ENCODE peak calls at places on chromosomes 7 and 10, in five cellular contexts. One of them, this sample, is unnamed.

GRCh38 chr7:44212018-44212417 is 11.2 kb downstream of the YKT6 start:
- DNase-seq in heart left ventricle: no peak
- DNase-seq in heart right ventricle: no peak
- DNase-seq in IMR-90: no peak
- DNase-seq in right atrium auricular region: no peak
- DNase-seq in this sample: no peak

GRCh38 chr10:12699258-12699700 is 302.2 kb downstream of the CCDC3 start:
- DNase-seq in heart right ventricle: peak; percentile 13
- DNase-seq in heart left ventricle: no peak
- DNase-seq in IMR-90: no peak
- DNase-seq in right atrium auricular region: no peak
- DNase-seq in this sample: no peak

GRCh38 chr7:30475580-30475979 is 3.0 kb downstream of the NOD1 start:
- DNase-seq in right atrium auricular region: peak; percentile 56
- DNase-seq in IMR-90: no peak
- DNase-seq in heart left ventricle: no peak
- DNase-seq in heart right ventricle: no peak
- DNase-seq in this sample: no peak

GRCh38 chr7:70657532-70657931 is 474.4 kb upstream of the GALNT17 start:
- DNase-seq in IMR-90: no peak
- DNase-seq in heart left ventricle: peak; percentile 35
- DNase-seq in right atrium auricular region: no peak
- DNase-seq in heart right ventricle: peak; percentile 28
- DNase-seq in this sample: no peak

GRCh38 chr10:101858723-101859500 is 15.3 kb upstream of the KCNIP2 start:
- DNase-seq in right atrium auricular region: no peak
- DNase-seq in IMR-90: no peak
- DNase-seq in heart right ventricle: no peak
- DNase-seq in heart left ventricle: no peak
- DNase-seq in this sample: no peak

GRCh38 chr10:404991-405390 is 269.7 kb downstream of the ZMYND11 start:
- DNase-seq in heart left ventricle: no peak
- DNase-seq in IMR-90: peak; percentile 53
- DNase-seq in right atrium auricular region: no peak
- DNase-seq in heart right ventricle: no peak
- DNase-seq in this sample: no peak

GRCh38 chr7:149853157-149853556 is 15.0 kb downstream of the ZNF862 start:
- DNase-seq in right atrium auricular region: no peak
- DNase-seq in IMR-90: peak; percentile 7
- DNase-seq in heart right ventricle: no peak
- DNase-seq in heart left ventricle: no peak
- DNase-seq in this sample: no peak

GRCh38 chr10:22246680-22247391 is 29.0 kb upstream of the EBLN1 start:
- DNase-seq in IMR-90: peak; percentile 34
- DNase-seq in right atrium auricular region: no peak
- DNase-seq in heart left ventricle: no peak
- DNase-seq in heart right ventricle: no peak
- DNase-seq in this sample: no peak

GRCh38 chr10:103896225-103896624 is 21.8 kb downstream of the STN1 start:
- DNase-seq in right atrium auricular region: no peak
- DNase-seq in IMR-90: peak; percentile 46
- DNase-seq in heart right ventricle: no peak
- DNase-seq in heart left ventricle: no peak
- DNase-seq in this sample: no peak

GRCh38 chr10:2679646-2680045 is 387.7 kb upstream of the PFKP start:
- DNase-seq in heart right ventricle: no peak
- DNase-seq in IMR-90: no peak
- DNase-seq in heart left ventricle: no peak
- DNase-seq in right atrium auricular region: no peak
- DNase-seq in this sample: no peak

GRCh38 chr10:118151461-118151860 is 104.7 kb upstream of the RAB11FIP2 start:
- DNase-seq in IMR-90: no peak
- DNase-seq in heart right ventricle: no peak
- DNase-seq in right atrium auricular region: no peak
- DNase-seq in heart left ventricle: no peak
- DNase-seq in this sample: no peak

DNA sequence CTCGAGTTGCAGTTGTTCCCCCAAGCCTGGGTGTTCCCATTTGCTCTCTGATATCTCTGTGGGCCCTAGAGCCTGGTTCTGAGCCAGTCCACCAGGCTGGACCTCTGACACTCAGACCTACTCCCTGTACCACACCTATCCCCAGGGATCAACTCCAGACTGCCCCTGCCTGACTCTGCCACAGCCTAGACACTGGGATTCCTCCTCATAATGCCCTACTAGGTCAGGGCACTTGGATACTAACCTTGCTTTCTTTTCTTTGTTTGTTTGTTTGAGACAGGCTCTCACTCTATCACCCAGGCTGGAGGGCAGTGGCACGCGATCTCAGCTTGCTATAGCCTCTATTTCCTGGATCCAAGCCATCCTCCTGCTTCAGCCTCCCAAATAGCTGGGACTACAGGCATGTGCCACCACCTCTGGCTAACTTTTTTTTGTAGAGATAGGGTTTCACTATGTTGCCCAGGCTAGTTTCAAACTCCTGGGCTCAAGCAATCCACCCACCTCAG is 30.8 kb upstream of the PDCD4 start:
- DNase-seq in heart right ventricle: no peak
- DNase-seq in IMR-90: no peak
- DNase-seq in heart left ventricle: no peak
- DNase-seq in right atrium auricular region: no peak
- DNase-seq in this sample: no peak
- H3K27ac ChIP-seq in heart right ventricle: no peak overlapping the region
- H3K27ac ChIP-seq in IMR-90: no peak overlapping the region
- H3K27ac ChIP-seq in heart left ventricle: no peak overlapping the region
- H3K27ac ChIP-seq in right atrium auricular region: no peak overlapping the region
- H3K27ac ChIP-seq in this sample: peak overlapping the region; percentile 39

DNA sequence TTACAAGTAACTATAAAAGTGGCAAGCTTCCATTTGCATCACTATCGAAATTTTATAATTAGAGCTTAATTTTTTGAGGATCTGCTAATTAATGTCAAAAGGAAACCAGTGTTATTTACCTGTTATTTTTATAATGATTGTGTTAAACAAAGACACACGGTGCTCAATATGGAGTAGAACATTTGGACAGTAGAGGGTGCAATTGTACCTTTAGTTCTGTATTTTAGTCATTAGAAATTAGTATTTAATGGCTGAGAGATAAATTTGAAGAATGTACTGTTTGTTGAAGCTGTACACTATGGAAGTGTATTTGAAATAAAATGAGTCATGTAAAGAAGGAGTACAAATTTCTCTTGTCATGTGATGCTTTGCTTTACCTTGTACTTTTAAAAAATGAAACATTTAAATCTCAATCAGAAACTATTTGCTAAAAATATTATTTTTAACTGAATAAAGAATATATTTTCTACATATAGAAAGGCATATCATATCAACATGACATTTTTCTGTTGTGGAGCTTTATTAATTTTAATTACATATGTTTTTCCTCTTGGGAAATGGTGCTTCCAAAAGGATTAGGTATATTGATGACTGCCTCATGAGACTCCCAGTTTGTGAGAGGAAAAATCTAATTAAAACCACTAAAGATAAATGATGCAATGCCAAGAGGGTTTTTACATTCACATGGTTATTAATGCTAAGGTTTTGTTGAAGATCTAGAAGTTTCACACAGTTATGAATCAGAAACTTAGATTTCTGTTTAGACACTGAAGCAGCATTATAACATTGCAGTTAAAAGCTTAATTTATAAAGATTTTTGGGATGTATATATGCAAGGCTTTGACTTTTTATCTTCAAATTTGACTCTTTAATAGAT is 10.4 kb upstream of the PRKG1 start:
- DNase-seq in heart left ventricle: no peak
- DNase-seq in heart right ventricle: no peak
- DNase-seq in right atrium auricular region: no peak
- DNase-seq in IMR-90: peak; percentile 77
- DNase-seq in this sample: no peak
- TF ChIP-seq CTCF in heart left ventricle: peak; percentile 56
- TF ChIP-seq CTCF in heart right ventricle: peak; percentile 58
- TF ChIP-seq CTCF in right atrium auricular region: peak; percentile 36
- TF ChIP-seq CTCF in IMR-90: peak; percentile 85
- TF ChIP-seq CTCF in this sample: no peak

GRCh38 chr7:101879565-101879964 is 62.1 kb downstream of the CUX1 start:
- DNase-seq in right atrium auricular region: no peak
- DNase-seq in IMR-90: no peak
- DNase-seq in heart left ventricle: no peak
- DNase-seq in heart right ventricle: no peak
- DNase-seq in this sample: no peak
- H3K27ac ChIP-seq in right atrium auricular region: no peak overlapping the region
- H3K27ac ChIP-seq in IMR-90: no peak overlapping the region
- H3K27ac ChIP-seq in heart left ventricle: no peak overlapping the region
- H3K27ac ChIP-seq in heart right ventricle: no peak overlapping the region
- H3K27ac ChIP-seq in this sample: no peak overlapping the region

DNA sequence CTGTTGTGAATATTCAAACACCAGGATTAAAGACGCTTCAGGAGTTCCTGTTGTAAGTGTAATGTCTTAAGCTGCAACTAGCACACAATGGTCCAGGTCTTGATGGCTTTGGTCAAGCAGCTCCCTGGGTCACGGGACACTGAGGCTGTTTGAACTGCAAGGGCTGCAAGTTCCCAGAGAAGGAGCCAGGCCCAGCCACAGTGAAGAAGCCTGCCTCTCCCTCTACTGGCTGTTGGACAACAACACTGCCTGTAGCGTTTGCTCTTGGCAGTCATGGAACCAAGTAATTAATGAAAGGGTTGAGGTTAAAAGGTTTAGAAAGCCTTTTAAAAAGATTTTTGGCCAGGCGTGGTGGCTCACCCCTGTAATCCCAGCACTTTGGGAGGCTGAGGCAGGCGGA is 31.9 kb upstream of the GUSB start:
- DNase-seq in heart right ventricle: peak; percentile 29
- DNase-seq in right atrium auricular region: no peak
- DNase-seq in IMR-90: peak; percentile 62
- DNase-seq in heart left ventricle: peak; percentile 32
- DNase-seq in this sample: no peak
- TF ChIP-seq CTCF in heart right ventricle: peak; percentile 47
- TF ChIP-seq CTCF in right atrium auricular region: no peak
- TF ChIP-seq CTCF in IMR-90: peak; percentile 69
- TF ChIP-seq CTCF in heart left ventricle: peak; percentile 28
- TF ChIP-seq CTCF in this sample: no peak

DNA sequence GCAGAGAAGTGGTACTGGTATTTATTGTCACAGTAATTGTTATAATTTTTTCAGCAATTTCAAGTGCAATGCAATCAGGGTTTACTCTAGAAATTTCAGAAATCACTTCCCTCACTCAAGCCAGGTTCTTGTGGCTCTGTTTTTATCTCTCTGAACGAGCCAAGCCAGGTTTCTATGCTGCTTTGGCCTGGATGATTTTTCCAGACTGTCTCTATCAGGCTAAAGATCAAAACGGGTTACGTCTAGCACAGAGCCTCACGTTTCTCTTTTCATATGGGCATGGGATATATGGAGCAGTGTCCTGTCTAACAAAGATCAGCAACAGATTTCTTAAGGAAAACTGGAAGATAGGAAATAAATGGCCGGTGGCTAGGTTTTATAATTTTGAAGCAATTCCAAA is 1105.3 kb downstream of the NRG3 start:
- DNase-seq in IMR-90: no peak
- DNase-seq in heart left ventricle: no peak
- DNase-seq in right atrium auricular region: no peak
- DNase-seq in heart right ventricle: no peak
- DNase-seq in this sample: no peak
- H3K27ac ChIP-seq in IMR-90: no peak overlapping the region
- H3K27ac ChIP-seq in heart left ventricle: no peak overlapping the region
- H3K27ac ChIP-seq in right atrium auricular region: no peak overlapping the region
- H3K27ac ChIP-seq in heart right ventricle: no peak overlapping the region
- H3K27ac ChIP-seq in this sample: no peak overlapping the region

DNA sequence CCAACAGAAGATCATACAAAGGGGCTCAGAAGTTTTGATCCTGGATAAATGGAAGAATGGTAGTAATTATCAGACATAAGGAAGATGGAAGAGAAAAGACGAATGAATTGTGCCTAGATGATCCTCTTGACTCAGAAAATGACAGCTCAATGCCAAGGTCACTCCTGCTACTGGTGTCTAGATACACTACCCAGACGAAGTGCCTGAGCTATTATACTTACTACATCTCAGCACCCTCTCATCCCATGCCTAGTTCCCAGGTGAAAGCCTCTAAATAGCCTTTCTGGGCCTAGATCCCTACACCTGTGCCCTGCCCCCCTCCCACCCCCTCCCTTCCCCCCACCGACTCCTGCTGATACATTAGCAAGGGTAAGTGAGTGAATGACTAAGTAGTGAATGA is 25.5 kb downstream of the PDE1C start:
- DNase-seq in IMR-90: no peak
- DNase-seq in heart right ventricle: no peak
- DNase-seq in right atrium auricular region: no peak
- DNase-seq in heart left ventricle: no peak
- DNase-seq in this sample: no peak
- TF ChIP-seq CTCF in IMR-90: no peak
- TF ChIP-seq CTCF in heart right ventricle: no peak
- TF ChIP-seq CTCF in right atrium auricular region: no peak
- TF ChIP-seq CTCF in heart left ventricle: no peak
- TF ChIP-seq CTCF in this sample: no peak

DNA sequence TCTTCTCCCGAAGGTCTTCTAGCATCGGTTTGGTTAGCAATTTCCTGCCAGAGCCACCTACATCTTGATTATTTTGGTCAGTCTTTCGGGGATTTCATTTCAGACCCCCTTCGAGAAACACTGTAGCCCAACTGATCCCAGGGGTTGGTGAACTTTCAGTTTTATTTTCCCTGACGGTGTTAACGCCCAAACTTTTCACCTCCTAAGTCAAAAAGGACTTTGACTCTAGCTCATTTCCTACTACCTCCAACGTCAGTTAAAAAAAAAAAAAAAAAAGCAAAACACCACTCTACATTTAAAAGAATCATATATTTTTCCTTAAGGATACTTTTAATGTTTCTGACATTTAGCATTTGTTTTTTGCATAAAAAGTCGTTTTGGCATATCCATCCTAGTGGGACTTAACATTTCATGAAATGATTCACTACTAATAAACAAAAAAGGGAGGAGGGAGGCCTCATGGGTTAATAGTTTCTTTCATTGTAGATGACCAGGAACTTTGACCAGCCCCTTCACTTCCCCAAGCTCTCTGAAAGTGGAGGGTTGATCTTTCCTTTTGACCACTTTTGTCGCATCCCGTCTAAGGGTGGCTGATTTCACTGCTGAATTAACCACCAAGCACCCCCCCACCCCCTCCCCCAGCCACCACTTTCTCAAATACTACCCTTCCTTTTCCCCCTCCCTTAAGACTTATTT is 771 bp upstream of the TCF7L2 start:
- DNase-seq in IMR-90: peak; percentile 37
- DNase-seq in right atrium auricular region: no peak
- DNase-seq in heart left ventricle: no peak
- DNase-seq in heart right ventricle: peak; percentile 17
- DNase-seq in this sample: no peak
- H3K27ac ChIP-seq in IMR-90: peak overlapping the region; percentile 54
- H3K27ac ChIP-seq in right atrium auricular region: peak overlapping the region; percentile 83
- H3K27ac ChIP-seq in heart left ventricle: peak overlapping the region; percentile 81
- H3K27ac ChIP-seq in heart right ventricle: peak overlapping the region; percentile 77
- H3K27ac ChIP-seq in this sample: peak overlapping the region; percentile 99

GRCh38 chr7:51224811-51225581 is 91.6 kb downstream of the COBL start:
- DNase-seq in heart right ventricle: no peak
- DNase-seq in right atrium auricular region: peak; percentile 54
- DNase-seq in IMR-90: no peak
- DNase-seq in heart left ventricle: no peak
- DNase-seq in this sample: peak; percentile 47
- TF ChIP-seq CTCF in heart right ventricle: no peak
- TF ChIP-seq CTCF in right atrium auricular region: no peak
- TF ChIP-seq CTCF in IMR-90: no peak
- TF ChIP-seq CTCF in heart left ventricle: no peak
- TF ChIP-seq CTCF in this sample: no peak

GRCh38 chr7:35860664-35861063 is 59.8 kb downstream of the SEPTIN7 start:
- DNase-seq in heart right ventricle: no peak
- DNase-seq in right atrium auricular region: no peak
- DNase-seq in heart left ventricle: no peak
- DNase-seq in IMR-90: no peak
- DNase-seq in this sample: no peak

GRCh38 chr7:35869810-35870209 is 69.0 kb downstream of the SEPTIN7 start:
- DNase-seq in IMR-90: peak; percentile 74
- DNase-seq in heart left ventricle: no peak
- DNase-seq in heart right ventricle: peak; percentile 30
- DNase-seq in right atrium auricular region: no peak
- DNase-seq in this sample: no peak

GRCh38 chr7:35865287-35865686 is 64.4 kb downstream of the SEPTIN7 start:
- DNase-seq in IMR-90: no peak
- DNase-seq in heart left ventricle: no peak
- DNase-seq in heart right ventricle: no peak
- DNase-seq in right atrium auricular region: no peak
- DNase-seq in this sample: no peak
- H3K27ac ChIP-seq in IMR-90: no peak overlapping the region
- H3K27ac ChIP-seq in heart left ventricle: no peak overlapping the region
- H3K27ac ChIP-seq in heart right ventricle: no peak overlapping the region
- H3K27ac ChIP-seq in right atrium auricular region: no peak overlapping the region
- H3K27ac ChIP-seq in this sample: no peak overlapping the region